ENCODE peak calls at places on chromosomes 6 and 20, in ten cellular contexts. E is brain microvascular endothelial cell, L is SK-N-SH, V is left lung, U is uterus, F is sigmoid colon, C is coronary artery, D is PC-3, G is colonic mucosa, H is Panc1. I is an unnamed sample.

GRCh38 chr6:111263837-111264236 is 176.5 kb downstream of the SLC16A10 start:
- DNase-seq in E (peak), L (no peak), V (no peak), U (no peak), F (no peak), C (no peak), D (peak), G (no peak), H (no peak), I (peak)

GRCh38 chr20:8082999-8083398 is 49.1 kb upstream of the PLCB1 start:
- DNase-seq in E (no peak), L (no peak), V (no peak), U (peak), F (no peak), C (no peak), D (no peak), G (no peak), H (no peak), I (no peak)

GRCh38 chr6:27281105-27281539 is 31.0 kb downstream of the POM121L2 start:
- DNase-seq in E (no peak), L (no peak), V (no peak), U (no peak), F (no peak), C (no peak), D (no peak), G (no peak), H (no peak), I (no peak)

GRCh38 chr6:4533576-4533975 is 242.6 kb upstream of the CDYL start:
- DNase-seq in E (no peak), L (no peak), V (no peak), U (no peak), F (no peak), C (no peak), D (peak), G (no peak), H (no peak), I (no peak)

GRCh38 chr20:41181567-41181966 is 44.2 kb downstream of the PLCG1 start:
- DNase-seq in E (no peak), L (no peak), V (no peak), U (no peak), F (no peak), C (no peak), D (no peak), G (no peak), H (no peak), I (no peak)

GRCh38 chr20:57056651-57057050 is 209.8 kb downstream of the BMP7 start:
- DNase-seq in E (no peak), L (no peak), V (no peak), U (no peak), F (peak), C (no peak), D (peak), G (no peak), H (no peak), I (peak)

GRCh38 chr20:53734006-53734688 is 140.5 kb upstream of the ZNF217 start:
- DNase-seq in E (no peak), L (no peak), V (no peak), U (no peak), F (no peak), C (no peak), D (no peak), G (no peak), H (no peak), I (no peak)

GRCh38 chr6:162478191-162478642 is 249.3 kb downstream of the PRKN start:
- DNase-seq in E (no peak), L (no peak), V (no peak), U (no peak), F (no peak), C (no peak), D (no peak), G (no peak), H (no peak), I (no peak)

GRCh38 chr20:23021941-23022340 is 13.2 kb upstream of the SSTR4 start:
- DNase-seq in E (no peak), L (no peak), V (no peak), U (no peak), F (no peak), C (peak), D (no peak), G (no peak), H (no peak), I (peak)

GRCh38 chr20:49825521-49826033 is 12.9 kb downstream of the SLC9A8 start:
- DNase-seq in E (no peak), L (no peak), V (peak), U (no peak), F (no peak), C (no peak), D (peak), G (no peak), H (no peak), I (no peak)

GRCh38 chr20:58718121-58718563 is 25.5 kb downstream of the NPEPL1 start:
- DNase-seq in E (no peak), L (peak), V (peak), U (peak), F (peak), C (peak), D (no peak), G (peak), H (no peak), I (no peak)

GRCh38 chr6:112252571-112253504 is 1.5 kb downstream of the LAMA4 start:
- DNase-seq in E (no peak), L (no peak), V (no peak), U (no peak), F (no peak), C (no peak), D (no peak), G (no peak), H (no peak), I (no peak)

GRCh38 chr6:5331860-5332442 is 70.6 kb downstream of the FARS2 start:
- DNase-seq in E (no peak), L (no peak), V (no peak), U (no peak), F (no peak), C (no peak), D (no peak), G (no peak), H (no peak), I (no peak)

GRCh38 chr6:46645265-46645664 is 7.4 kb downstream of the CYP39A1 start:
- DNase-seq in E (no peak), L (no peak), V (no peak), U (no peak), F (no peak), C (no peak), D (no peak), G (no peak), H (no peak), I (no peak)

GRCh38 chr6:109239918-109240321 is 142.3 kb downstream of the CD164 start:
- DNase-seq in E (peak), L (no peak), V (no peak), U (no peak), F (no peak), C (no peak), D (no peak), G (no peak), H (no peak), I (no peak)

GRCh38 chr6:146544783-146545182 is 1.1 kb downstream of the RAB32 start:
- DNase-seq in E (no peak), L (no peak), V (no peak), U (no peak), F (peak), C (no peak), D (no peak), G (peak), H (no peak), I (no peak)

GRCh38 chr6:146543940-146544661 is 468 bp downstream of the RAB32 start:
- DNase-seq in E (peak), L (no peak), V (peak), U (no peak), F (peak), C (peak), D (peak), G (peak), H (no peak), I (peak)

GRCh38 chr6:146545608-146546007 is 2.0 kb downstream of the RAB32 start:
- DNase-seq in E (peak), L (no peak), V (no peak), U (no peak), F (no peak), C (no peak), D (peak), G (peak), H (no peak), I (no peak)

GRCh38 chr6:146543211-146543939 is at the start of gene RAB32:
- DNase-seq in E (peak), L (peak), V (peak), U (peak), F (peak), C (peak), D (peak), G (peak), H (no peak), I (peak)

DNA sequence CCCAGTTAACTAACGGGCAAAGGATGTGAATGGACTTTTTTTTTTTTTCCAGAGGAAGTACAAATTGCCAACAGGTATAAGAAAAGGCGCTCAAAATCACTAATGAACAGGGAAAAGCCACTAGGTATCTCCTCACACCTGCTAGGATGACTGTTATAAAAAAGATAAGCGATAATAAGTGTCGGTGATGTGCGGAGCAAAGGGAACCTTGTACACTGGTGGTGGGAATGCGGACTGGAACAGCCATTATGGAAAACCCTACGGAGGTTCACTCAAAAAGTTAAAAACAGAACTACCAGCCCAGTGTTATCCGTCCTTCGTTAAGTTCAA is 787 bp upstream of the RAB32 start:
- DNase-seq in E (no peak), L (no peak), V (no peak), U (no peak), F (no peak), C (no peak), D (peak), G (no peak), H (no peak), I (no peak)
- H3K27ac ChIP-seq in E (peak), L (peak), V (peak), U (peak), F (peak), C (peak), D (no peak), G (peak), H (peak), I (peak)

GRCh38 chr6:14399635-14400034 is 282.1 kb downstream of the CD83 start:
- DNase-seq in E (no peak), L (no peak), V (no peak), U (no peak), F (no peak), C (no peak), D (no peak), G (no peak), H (no peak), I (no peak)

GRCh38 chr6:14397518-14397901 is 279.9 kb downstream of the CD83 start:
- DNase-seq in E (no peak), L (no peak), V (no peak), U (no peak), F (no peak), C (no peak), D (no peak), G (no peak), H (no peak), I (no peak)

GRCh38 chr6:14396392-14396791 is 278.8 kb downstream of the CD83 start:
- DNase-seq in E (no peak), L (no peak), V (no peak), U (no peak), F (no peak), C (no peak), D (no peak), G (no peak), H (no peak), I (no peak)

GRCh38 chr6:14398953-14399352 is 281.4 kb downstream of the CD83 start:
- DNase-seq in E (no peak), L (no peak), V (no peak), U (no peak), F (no peak), C (no peak), D (no peak), G (no peak), H (no peak), I (no peak)

DNA sequence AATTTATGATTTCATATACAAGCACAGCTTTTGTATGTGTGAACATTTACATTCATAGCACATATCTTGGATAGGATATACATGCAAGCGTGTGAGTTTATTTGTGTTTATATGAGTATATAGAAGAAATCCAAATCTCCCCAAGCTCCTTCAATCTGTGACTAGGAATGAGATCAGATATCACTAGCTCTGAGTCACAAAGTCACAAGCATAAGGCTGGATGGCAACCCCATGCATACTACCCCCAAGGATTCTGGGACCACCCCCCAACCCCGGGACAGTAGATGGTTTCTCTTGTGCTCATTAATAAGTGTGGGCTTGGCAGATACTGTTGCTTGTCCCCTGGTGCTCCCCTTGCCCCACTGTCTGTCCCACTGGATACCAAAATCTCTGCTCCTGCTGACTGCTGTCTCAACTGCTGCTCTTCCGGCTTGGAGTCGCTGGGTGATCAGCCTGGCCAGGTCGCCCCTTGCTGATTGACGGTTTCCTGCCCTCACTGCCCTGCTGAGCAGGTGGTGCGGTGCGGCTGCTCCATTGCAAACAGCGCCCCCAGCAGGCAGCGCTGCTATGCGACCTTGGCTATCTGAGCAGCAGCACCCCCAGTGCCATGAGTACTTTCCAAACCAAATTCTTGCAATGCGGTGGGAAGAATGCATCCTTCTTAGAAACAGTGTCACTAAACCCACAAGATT is 279.4 kb downstream of the CD83 start:
- DNase-seq in E (peak), L (no peak), V (no peak), U (no peak), F (no peak), C (no peak), D (peak), G (no peak), H (no peak), I (no peak)
- TF ChIP-seq CTCF in E (peak), L (peak), V (no peak), U (no peak), F (no peak), C (no peak), D (peak), G (no peak), H (peak), I (peak)

DNA sequence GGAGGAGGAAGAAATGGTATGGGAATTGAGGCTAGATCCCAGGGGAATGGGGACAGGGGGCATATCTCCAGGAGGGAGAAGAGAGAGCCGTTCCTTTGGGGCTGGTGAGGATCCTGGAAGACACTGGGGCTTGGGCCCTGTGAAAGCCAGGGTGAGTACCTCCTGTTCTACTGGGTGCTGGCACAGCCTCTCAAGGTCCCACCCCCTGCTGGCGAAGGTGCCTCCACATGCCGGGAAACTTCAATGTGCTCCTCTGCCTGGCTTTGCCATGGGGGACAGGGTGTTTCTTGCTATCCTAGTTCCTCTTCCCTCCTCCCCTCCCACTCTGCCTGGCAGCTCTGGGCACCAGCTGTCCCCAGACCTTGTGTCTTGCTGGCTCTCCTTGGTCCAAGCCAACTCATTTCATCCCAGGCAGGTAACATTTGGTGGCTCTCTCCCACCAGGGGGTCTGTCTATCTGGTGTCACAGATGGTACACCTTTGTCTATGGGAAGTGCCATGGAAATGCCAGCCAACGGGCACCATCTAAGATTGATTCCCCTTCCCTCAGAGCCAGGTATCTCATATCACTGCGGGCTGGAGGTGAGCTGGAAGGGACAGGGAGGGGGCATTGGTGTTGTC is 56.8 kb downstream of the MDGA1 start:
- DNase-seq in E (no peak), L (no peak), V (no peak), U (no peak), F (no peak), C (no peak), D (no peak), G (no peak), H (no peak), I (no peak)
- H3K27ac ChIP-seq in E (no peak), L (no peak), V (no peak), U (no peak), F (no peak), C (no peak), D (no peak), G (no peak), H (no peak), I (no peak)

DNA sequence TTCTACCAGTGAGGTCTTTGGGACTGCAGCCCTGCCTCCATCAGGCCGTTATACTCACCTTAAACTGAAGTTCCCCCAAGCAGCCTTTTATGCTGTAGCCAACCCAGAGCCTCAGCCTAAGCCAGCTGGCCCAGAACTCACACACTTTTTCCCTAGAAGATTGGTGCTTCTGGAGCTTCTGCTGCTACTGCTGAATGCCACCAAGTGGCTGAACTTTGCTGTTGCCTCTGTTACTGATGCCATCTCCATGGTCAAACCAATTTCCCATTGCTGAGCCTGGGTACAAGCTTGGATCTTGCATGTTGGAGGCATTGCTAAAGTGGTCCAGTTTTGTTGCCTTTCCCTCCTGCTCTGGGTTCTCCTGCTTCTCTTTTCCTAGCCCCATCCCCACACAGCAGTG is 15.0 kb upstream of the TBX18 start:
- DNase-seq in E (no peak), L (no peak), V (no peak), U (no peak), F (no peak), C (no peak), D (peak), G (no peak), H (no peak), I (no peak)
- TF ChIP-seq CTCF in E (peak), L (peak), V (no peak), U (no peak), F (no peak), C (no peak), D (peak), G (no peak), H (peak), I (no peak)

GRCh38 chr20:48761914-48762313 is 65.9 kb downstream of the PREX1 start:
- DNase-seq in E (no peak), L (no peak), V (no peak), U (no peak), F (no peak), C (no peak), D (no peak), G (no peak), H (no peak), I (no peak)
- H3K27ac ChIP-seq in E (no peak), L (no peak), V (peak), U (no peak), F (no peak), C (peak), D (no peak), G (peak), H (no peak), I (no peak)

DNA sequence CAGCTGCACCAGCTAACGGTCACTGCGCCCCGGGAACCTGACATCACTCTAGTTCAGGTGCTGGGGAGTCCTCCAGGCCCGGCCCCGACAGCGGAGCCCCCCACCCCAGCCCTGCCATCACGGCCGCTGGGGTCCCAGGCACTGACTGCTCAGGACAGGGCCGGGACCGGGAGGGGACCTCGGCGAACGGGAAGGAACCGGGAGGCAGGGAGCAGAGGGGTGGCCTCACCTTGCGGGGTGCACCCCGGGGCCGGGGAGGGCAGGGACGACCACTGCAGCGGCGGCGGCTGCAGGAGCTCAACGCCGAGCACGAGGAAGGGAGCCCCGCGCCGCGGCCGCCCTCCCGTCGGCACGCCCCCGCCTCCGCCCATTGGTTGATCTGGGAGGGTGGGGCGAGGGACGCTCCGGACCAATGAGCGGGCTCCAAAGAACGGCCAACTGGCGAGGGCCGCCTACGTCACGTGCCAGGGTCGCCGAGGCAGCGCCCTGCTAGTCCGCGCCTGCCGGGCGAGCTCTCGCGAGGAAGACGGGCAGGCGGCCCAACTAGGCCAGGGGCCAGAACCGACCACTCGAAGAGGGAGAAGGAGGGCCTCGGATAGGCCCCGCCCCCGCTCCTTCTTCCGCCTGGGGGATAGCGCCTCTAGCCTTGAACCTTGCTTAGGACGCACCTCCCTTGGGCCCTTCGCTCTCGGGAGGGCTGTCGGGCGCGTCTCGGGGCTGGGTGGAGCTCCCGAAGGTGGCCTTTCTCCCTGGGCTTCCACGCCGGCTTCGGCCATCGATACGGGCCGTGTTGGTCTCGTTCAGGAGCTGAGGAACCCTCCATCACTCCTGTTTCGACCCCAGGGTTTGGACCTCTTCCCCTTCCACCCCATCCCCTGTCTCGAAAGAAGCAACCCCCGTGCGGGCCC is at the start of gene ADISSP:
- DNase-seq in E (peak), L (peak), V (peak), U (peak), F (peak), C (peak), D (peak), G (peak), H (peak), I (peak)
- TF ChIP-seq CTCF in E (peak), L (peak), V (no peak), U (peak), F (no peak), C (no peak), D (no peak), G (no peak), H (no peak), I (peak)

GRCh38 chr20:2800590-2801458 is at the start of gene CPXM1:
- DNase-seq in E (no peak), L (peak), V (no peak), U (no peak), F (no peak), C (peak), D (no peak), G (no peak), H (no peak), I (no peak)
- H3K27ac ChIP-seq in E (no peak), L (no peak), V (no peak), U (peak), F (no peak), C (no peak), D (no peak), G (no peak), H (no peak), I (no peak)

GRCh38 chr6:168201799-168202198 is 117.8 kb downstream of the DACT2 start:
- DNase-seq in E (no peak), L (no peak), V (no peak), U (no peak), F (no peak), C (no peak), D (no peak), G (no peak), H (no peak), I (no peak)
- TF ChIP-seq CTCF in E (no peak), L (no peak), V (no peak), U (no peak), F (no peak), C (no peak), D (no peak), G (no peak), H (no peak), I (no peak)

I was measured in foreskin keratinocyte.